ENCODE peak calls at places on chromosomes 12 and 14, in five cellular contexts. G is uterus, U is prostate gland, T is breast epithelium, P is transverse colon. O is an unnamed sample.
A peak's percentile ranks its signal among the peaks of the same experiment; 100 is the strongest.

GRCh38 chr12:54390668-54391551 is 6.4 kb upstream of the ZNF385A start:
- DNase-seq in P (peak; percentile 69), U (peak; percentile 83), T (peak; percentile 75), G (no peak), O (peak; percentile 83)

GRCh38 chr14:22466520-22466919 is 122.5 kb downstream of the DAD1 start:
- DNase-seq in U (no peak), G (no peak), T (no peak), P (no peak), O (no peak)

GRCh38 chr12:54217774-54218221 is 29.0 kb upstream of the SMUG1 start:
- DNase-seq in T (no peak), G (no peak), P (peak; percentile 55), U (no peak), O (no peak)

GRCh38 chr12:86914716-86915115 is 658.5 kb upstream of the MGAT4C start:
- DNase-seq in P (no peak), U (no peak), G (no peak), T (no peak), O (no peak)

GRCh38 chr12:1919284-1919683 is 832 bp upstream of the CACNA2D4 start:
- DNase-seq in T (no peak), U (no peak), P (no peak), G (no peak), O (no peak)

GRCh38 chr12:24905431-24905830 is 43.5 kb downstream of the BCAT1 start:
- DNase-seq in U (no peak), G (no peak), P (no peak), T (no peak), O (no peak)

GRCh38 chr12:116880817-116881324 is 370 bp downstream of the HRK start:
- DNase-seq in U (no peak), T (no peak), P (peak; percentile 24), G (no peak), O (peak; percentile 51)

GRCh38 chr12:20101046-20101445 is 267.3 kb upstream of the PDE3A start:
- DNase-seq in U (no peak), G (no peak), P (no peak), T (no peak), O (peak; percentile 78)

GRCh38 chr14:75459099-75459741 is 31.4 kb downstream of the JDP2 start:
- DNase-seq in G (no peak), U (no peak), T (peak; percentile 68), P (peak; percentile 76), O (peak; percentile 16)

GRCh38 chr12:49389092-49389703 is 21.9 kb downstream of the SPATS2 start:
- DNase-seq in T (no peak), G (no peak), U (no peak), P (peak; percentile 21), O (peak; percentile 15)

GRCh38 chr12:111455448-111456320 is 50.0 kb downstream of the SH2B3 start:
- DNase-seq in T (no peak), G (no peak), P (no peak), U (no peak), O (no peak)

GRCh38 chr12:64670856-64671639 is 60.8 kb downstream of the RASSF3 start:
- DNase-seq in P (peak; percentile 55), U (no peak), G (peak; percentile 56), T (no peak), O (no peak)

GRCh38 chr12:83390186-83390585 is 703.5 kb downstream of the TMTC2 start:
- DNase-seq in P (no peak), G (no peak), U (no peak), T (no peak), O (no peak)

GRCh38 chr12:83388551-83388950 is 701.8 kb downstream of the TMTC2 start:
- DNase-seq in G (no peak), P (no peak), T (no peak), U (no peak), O (no peak)

DNA sequence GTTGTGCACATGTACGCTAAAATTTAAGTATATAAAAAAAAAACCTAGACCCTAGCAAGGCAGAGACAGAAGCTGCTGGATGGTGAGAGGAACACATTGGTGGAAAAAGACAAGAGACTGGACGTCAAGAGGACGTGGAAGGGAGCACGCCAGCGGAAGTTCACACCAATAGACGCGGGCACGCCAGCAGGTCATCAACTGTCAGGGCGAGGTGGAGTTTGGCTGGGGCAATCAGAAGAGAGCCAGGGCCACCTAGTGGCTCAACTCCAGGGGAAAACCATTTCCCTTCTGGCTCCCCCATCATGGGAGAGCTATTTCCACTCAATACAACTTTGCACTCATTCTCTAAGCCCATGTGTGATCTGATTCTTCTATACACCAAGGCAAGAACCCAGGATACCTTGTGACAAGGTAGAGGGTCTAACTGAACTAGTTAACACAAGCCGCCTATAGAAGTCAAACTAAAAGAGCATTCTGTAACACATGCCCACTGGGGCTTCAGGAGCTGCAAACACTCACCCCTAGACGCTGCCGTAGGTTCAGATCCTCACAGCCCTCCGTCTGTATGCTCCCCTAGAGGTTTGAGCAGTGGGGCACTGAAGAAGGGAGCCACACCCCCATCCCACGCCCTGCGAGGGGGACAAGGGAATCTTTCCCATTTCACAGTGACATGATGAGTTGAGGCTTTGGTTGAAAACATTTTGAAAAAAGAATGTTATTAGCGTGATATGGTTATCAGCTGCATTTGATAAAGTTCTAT is 702.7 kb downstream of the TMTC2 start:
- DNase-seq in U (peak; percentile 7), G (no peak), T (no peak), P (peak; percentile 9), O (peak; percentile 38)
- TF ChIP-seq CTCF in U (peak; percentile 18), G (no peak), T (no peak), P (peak; percentile 21), O (peak; percentile 27)

GRCh38 chr12:114119316-114119715 is 153.2 kb upstream of the RBM19 start:
- DNase-seq in T (no peak), U (no peak), G (no peak), P (no peak), O (no peak)
- H3K27me3 ChIP-seq in T (peaks cover 9% of the 10 kb centered on the region), U (no peaks in the 10 kb centered on the region), G (no peaks in the 10 kb centered on the region), P (no peaks in the 10 kb centered on the region), O (no peaks in the 10 kb centered on the region)

GRCh38 chr14:33126433-33126832 is 187.8 kb downstream of the NPAS3 start:
- DNase-seq in G (no peak), P (no peak), T (no peak), U (no peak), O (no peak)

GRCh38 chr14:33134975-33135374 is 196.3 kb downstream of the NPAS3 start:
- DNase-seq in U (no peak), G (no peak), T (no peak), P (no peak), O (no peak)

GRCh38 chr14:33127531-33127930 is 188.9 kb downstream of the NPAS3 start:
- DNase-seq in P (no peak), U (no peak), G (no peak), T (no peak), O (no peak)

DNA sequence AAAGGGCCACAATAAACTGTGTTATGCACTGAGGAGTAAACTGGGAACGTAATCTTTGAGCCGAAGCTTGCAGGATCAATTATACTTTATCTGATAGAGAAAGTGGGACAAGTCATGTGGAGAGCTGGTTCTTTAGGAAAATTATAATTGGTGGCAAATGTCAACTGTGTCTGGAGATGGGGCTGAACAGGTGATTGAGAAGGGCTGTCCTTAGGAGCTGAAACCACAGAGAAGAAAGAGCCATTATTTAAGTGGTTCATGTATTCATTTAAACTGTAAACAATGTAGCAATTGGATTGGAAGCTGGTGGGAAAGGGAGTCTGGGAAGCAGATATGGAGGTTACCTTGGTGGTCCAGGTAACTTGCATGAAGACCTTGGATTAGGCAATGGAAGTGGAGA is 193.1 kb downstream of the NPAS3 start:
- DNase-seq in G (no peak), U (no peak), P (no peak), T (no peak), O (no peak)
- TF ChIP-seq POLR2A in G (no peak), U (no peak), P (no peak), T (no peak), O (no peak)

DNA sequence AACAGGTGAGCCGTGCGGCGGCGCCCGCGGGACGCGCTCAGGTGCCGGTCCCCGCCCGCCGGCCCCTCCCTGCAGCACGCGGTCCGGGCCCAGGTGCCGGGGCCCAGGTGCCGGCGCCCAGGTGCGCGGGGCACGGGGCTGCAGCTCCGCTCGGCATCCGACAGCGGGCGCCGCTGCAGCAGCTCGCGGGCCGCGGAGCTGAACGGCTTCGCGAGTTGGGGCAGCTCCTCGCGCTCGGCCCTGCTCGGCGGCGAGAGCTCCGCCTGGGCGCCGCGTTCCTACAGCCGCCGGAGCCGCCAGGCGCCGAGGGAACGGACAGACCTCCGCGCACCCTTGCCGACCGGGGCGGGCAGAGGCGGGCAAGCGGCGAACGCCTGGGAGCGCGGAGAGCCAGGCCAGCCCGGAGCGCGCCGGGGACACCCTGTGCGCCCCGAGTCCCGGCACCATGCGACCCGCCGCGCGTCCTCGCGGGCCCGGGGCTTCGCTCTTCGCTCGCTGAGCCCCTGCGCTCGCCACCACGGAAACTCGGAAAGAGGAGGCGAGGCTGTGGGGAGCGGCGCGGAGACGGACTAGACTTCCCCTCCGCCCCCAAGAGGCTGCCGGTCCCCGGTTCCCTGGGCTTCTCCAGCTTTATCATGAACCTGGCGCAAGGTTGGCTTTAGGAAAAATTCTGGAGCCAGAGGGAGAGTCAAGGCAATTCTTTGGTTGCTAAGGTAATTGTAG is at the start of gene RGS6:
- DNase-seq in U (peak; percentile 4), G (no peak), T (no peak), P (peak; percentile 12), O (peak; percentile 80)
- TF ChIP-seq CTCF in U (no peak), G (no peak), T (no peak), P (no peak), O (peak; percentile 68)

GRCh38 chr14:90060965-90061848 is 587 bp upstream of the KCNK13 start:
- DNase-seq in P (no peak), T (no peak), U (no peak), G (no peak), O (peak; percentile 30)
- H3K27me3 ChIP-seq in P (peaks cover 98% of the 10 kb centered on the region), T (peaks cover 58% of the 10 kb centered on the region), U (peaks cover 5% of the 10 kb centered on the region), G (no peaks in the 10 kb centered on the region), O (no peaks in the 10 kb centered on the region)

GRCh38 chr12:98646165-98646764 is 1.2 kb downstream of the APAF1 start:
- DNase-seq in U (no peak), G (no peak), P (no peak), T (no peak), O (no peak)

GRCh38 chr12:98639526-98639925 is 5.1 kb downstream of the IKBIP start:
- DNase-seq in T (no peak), G (no peak), P (no peak), U (no peak), O (no peak)

GRCh38 chr12:98645572-98646067 is 530 bp downstream of the APAF1 start:
- DNase-seq in U (peak; percentile 21), T (no peak), P (peak; percentile 33), G (peak; percentile 24), O (no peak)

GRCh38 chr12:98644712-98645571 is at the start of the genes APAF1 and IKBIP:
- DNase-seq in U (peak; percentile 98), G (peak; percentile 95), T (peak; percentile 97), P (peak; percentile 99), O (peak; percentile 98)

GRCh38 chr12:98644433-98644711 is 216 bp downstream of the IKBIP start:
- DNase-seq in P (peak; percentile 29), T (no peak), G (no peak), U (peak; percentile 37), O (no peak)
- TF ChIP-seq POLR2A in P (no peak), T (no peak), G (no peak), U (no peak), O (no peak)

DNA sequence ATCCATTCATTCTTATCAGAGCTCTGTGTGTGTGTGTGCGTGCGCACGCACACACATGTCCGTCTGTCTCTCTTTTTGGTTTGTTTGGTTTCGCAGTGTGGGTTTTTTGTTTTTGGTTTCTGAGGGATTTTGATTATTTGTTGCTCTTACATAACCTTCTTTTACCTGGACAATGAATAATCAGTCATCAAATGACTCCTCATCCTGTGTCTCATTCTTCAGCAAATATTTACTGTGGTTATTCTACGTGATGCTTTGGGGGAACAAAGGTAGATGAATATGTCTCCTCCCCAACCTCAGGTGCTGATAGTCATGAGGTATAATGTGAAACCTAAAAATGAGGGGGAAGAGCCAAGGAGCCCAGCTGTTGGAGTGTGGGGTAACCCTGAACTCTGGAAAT is 92.4 kb downstream of the SAMD4A start:
- DNase-seq in U (no peak), T (no peak), P (no peak), G (no peak), O (no peak)
- TF ChIP-seq CTCF in U (no peak), T (no peak), P (no peak), G (no peak), O (no peak)